ENCODE peak calls at places on chromosomes 16 and 17, in seven cellular contexts. D is left ventricle myocardium superior; B is stimulated activated CD8-positive, alpha-beta memory T cell treated with anti-CD3 and anti-CD28 coated beads, Interleukin-7, amount 100 ng/mL, for 24 hours; R is ACHN; O is suprapubic skin; N is cardiac septum; H is activated gamma-delta T cell treated with Interleukin-2 at 50 U/mL for 16 hours. T is an unnamed sample.

GRCh38 chr17:61458000-61458399 is 5.8 kb downstream of the TBX4 start:
- DNase-seq in D (no peak), B (no peak), R (no peak), O (peak), N (no peak), H (no peak), T (no peak)

GRCh38 chr16:49604602-49605001 is 231.0 kb downstream of the C16orf78 start:
- DNase-seq in D (no peak), B (no peak), R (no peak), O (no peak), N (no peak), H (no peak), T (no peak)

GRCh38 chr17:48330386-48330785 is 99.6 kb downstream of the SKAP1 start:
- DNase-seq in D (no peak), B (no peak), R (no peak), O (no peak), N (no peak), H (no peak), T (no peak)

GRCh38 chr17:69870091-69870530 is 204.9 kb upstream of the KCNJ16 start:
- DNase-seq in D (no peak), B (no peak), R (peak), O (no peak), N (no peak), H (no peak), T (no peak)

GRCh38 chr17:10557422-10557821 is 8.0 kb upstream of the MYH2 start:
- DNase-seq in D (no peak), B (no peak), R (no peak), O (no peak), N (no peak), H (no peak), T (no peak)

GRCh38 chr17:31915456-31916100 is 14.1 kb upstream of the UTP6 start:
- DNase-seq in D (no peak), B (no peak), R (no peak), O (no peak), N (no peak), H (no peak), T (no peak)

GRCh38 chr17:79803997-79804855 is 7.3 kb upstream of the CBX8 start:
- DNase-seq in D (no peak), B (peak), R (no peak), O (no peak), N (no peak), H (no peak), T (no peak)

GRCh38 chr17:49218941-49219913 is 8.7 kb downstream of the ABI3 start:
- DNase-seq in D (peak), B (no peak), R (no peak), O (no peak), N (no peak), H (peak), T (peak)

GRCh38 chr17:50260501-50260911 is 13.8 kb upstream of the TMEM92 start:
- DNase-seq in D (no peak), B (no peak), R (no peak), O (no peak), N (peak), H (no peak), T (no peak)

GRCh38 chr17:50608700-50609375 is 25.8 kb upstream of the ABCC3 start:
- DNase-seq in D (no peak), B (no peak), R (no peak), O (no peak), N (no peak), H (no peak), T (no peak)

GRCh38 chr17:48497103-48497502 is 33.7 kb downstream of the HOXB1 start:
- DNase-seq in D (no peak), B (no peak), R (no peak), O (no peak), N (no peak), H (no peak), T (no peak)

GRCh38 chr17:66661411-66661843 is 173.5 kb upstream of the CACNG5 start:
- DNase-seq in D (no peak), B (no peak), R (peak), O (no peak), N (no peak), H (no peak), T (no peak)

GRCh38 chr17:48679385-48680096 is 42.8 kb downstream of the PRAC1 start:
- DNase-seq in D (no peak), B (no peak), R (no peak), O (no peak), N (no peak), H (no peak), T (no peak)

GRCh38 chr17:27559996-27560481 is 70.9 kb upstream of the LGALS9 start:
- DNase-seq in D (peak), B (no peak), R (peak), O (no peak), N (no peak), H (no peak), T (no peak)

GRCh38 chr17:81044764-81045589 is 10.0 kb downstream of the BAIAP2 start:
- DNase-seq in D (peak), B (no peak), R (peak), O (peak), N (peak), H (no peak), T (no peak)

GRCh38 chr16:86298166-86299131 is 211.9 kb upstream of the FOXF1 start:
- DNase-seq in D (no peak), B (no peak), R (no peak), O (peak), N (no peak), H (no peak), T (no peak)

GRCh38 chr16:760498-761343 is at the start of gene MSLN:
- DNase-seq in D (no peak), B (no peak), R (no peak), O (no peak), N (no peak), H (no peak), T (no peak)

GRCh38 chr17:75679706-75680201 is 12.6 kb downstream of the SAP30BP start:
- DNase-seq in D (peak), B (no peak), R (peak), O (no peak), N (no peak), H (no peak), T (no peak)

GRCh38 chr17:73784015-73784603 is 139.9 kb upstream of the SDK2 start:
- DNase-seq in D (no peak), B (no peak), R (no peak), O (no peak), N (no peak), H (no peak), T (no peak)

GRCh38 chr16:4639899-4640509 is 15.4 kb downstream of the MGRN1 start:
- DNase-seq in D (no peak), B (no peak), R (no peak), O (no peak), N (no peak), H (no peak), T (no peak)

GRCh38 chr17:3978421-3979275 is 14.4 kb upstream of the ATP2A3 start:
- DNase-seq in D (peak), B (no peak), R (no peak), O (no peak), N (no peak), H (no peak), T (no peak)

GRCh38 chr17:47733047-47733413 is at the start of gene TBX21:
- DNase-seq in D (peak), B (peak), R (peak), O (peak), N (peak), H (peak), T (peak)

GRCh38 chr16:48383877-48384304 is 1.3 kb downstream of the SIAH1 start:
- DNase-seq in D (no peak), B (no peak), R (peak), O (no peak), N (no peak), H (no peak), T (no peak)

GRCh38 chr17:65418622-65419021 is 142.8 kb downstream of the AXIN2 start:
- DNase-seq in D (peak), B (no peak), R (no peak), O (no peak), N (no peak), H (no peak), T (no peak)

GRCh38 chr16:54166342-54166865 is 120.2 kb downstream of the IRX3 start:
- DNase-seq in D (no peak), B (no peak), R (no peak), O (peak), N (no peak), H (no peak), T (no peak)

GRCh38 chr16:17312100-17312732 is 158.5 kb downstream of the XYLT1 start:
- DNase-seq in D (no peak), B (no peak), R (no peak), O (no peak), N (no peak), H (peak), T (no peak)

GRCh38 chr16:57632568-57632967 is 4.1 kb downstream of the ADGRG1 start:
- DNase-seq in D (peak), B (no peak), R (no peak), O (no peak), N (no peak), H (no peak), T (no peak)

GRCh38 chr16:85894266-85894665 is 4.7 kb upstream of the IRF8 start:
- DNase-seq in D (no peak), B (no peak), R (no peak), O (no peak), N (no peak), H (no peak), T (no peak)

GRCh38 chr17:63826468-63827001 is 696 bp upstream of the PSMC5 start:
- DNase-seq in D (no peak), B (no peak), R (peak), O (no peak), N (no peak), H (no peak), T (no peak)

GRCh38 chr16:75319513-75320401 is 68.3 kb upstream of the BCAR1 start:
- DNase-seq in D (no peak), B (no peak), R (peak), O (no peak), N (no peak), H (no peak), T (peak)

GRCh38 chr17:59727817-59728533 is 20.5 kb downstream of the VMP1 start:
- DNase-seq in D (no peak), B (no peak), R (no peak), O (no peak), N (no peak), H (no peak), T (no peak)

GRCh38 chr17:27109346-27109745 is 184.6 kb upstream of the WSB1 start:
- DNase-seq in D (no peak), B (no peak), R (no peak), O (no peak), N (no peak), H (no peak), T (no peak)

GRCh38 chr17:38789185-38789584 is 10.2 kb downstream of the PIP4K2B start:
- DNase-seq in D (no peak), B (no peak), R (no peak), O (no peak), N (no peak), H (no peak), T (no peak)

GRCh38 chr16:88820335-88821025 is 8.8 kb upstream of the APRT start:
- DNase-seq in D (no peak), B (no peak), R (no peak), O (no peak), N (no peak), H (no peak), T (no peak)